ENCODE peak calls at places on chromosomes 12 and 14, in ten cellular contexts. Y is HepG2, X is H1, N is tibial nerve, P is stomach, I is transverse colon, C is GM12878, G is suprapubic skin, W is ovary, F is SK-N-SH. Q is an unnamed sample.

GRCh38 chr12:88931598-88931997 is 351.3 kb upstream of the KITLG start:
- DNase-seq in W (no peak), Y (peak; percentile 78), I (no peak), N (no peak), C (no peak), F (peak; percentile 4), G (no peak), P (no peak), X (no peak), Q (no peak)

GRCh38 chr12:5577239-5577638 is 145.3 kb downstream of the NTF3 start:
- DNase-seq in W (no peak), X (no peak), G (no peak), N (no peak), F (no peak), I (peak; percentile 27), P (no peak), C (no peak), Y (no peak), Q (no peak)

GRCh38 chr12:67921286-67921685 is 68.0 kb upstream of the IFNG-AS1 start:
- DNase-seq in X (no peak), I (no peak), N (no peak), W (no peak), G (no peak), P (no peak), C (no peak), Y (no peak), F (no peak), Q (no peak)

GRCh38 chr12:130115646-130116045 is 46.6 kb upstream of the FZD10 start:
- DNase-seq in C (no peak), X (no peak), W (no peak), G (no peak), P (no peak), N (no peak), F (no peak), I (no peak), Y (no peak), Q (no peak)

GRCh38 chr12:2925322-2925995 is 33.7 kb upstream of the TEAD4 start:
- DNase-seq in G (no peak), W (no peak), F (no peak), P (no peak), I (no peak), X (no peak), N (no peak), C (no peak), Y (no peak), Q (no peak)

GRCh38 chr14:92573761-92574498 is 60.3 kb downstream of the RIN3 start:
- DNase-seq in W (no peak), P (no peak), N (no peak), Y (no peak), I (no peak), G (no peak), C (no peak), X (no peak), F (no peak), Q (no peak)

GRCh38 chr12:45407188-45407850 is 191.4 kb downstream of the ANO6 start:
- DNase-seq in G (no peak), F (no peak), I (no peak), C (no peak), N (no peak), W (no peak), Y (no peak), P (peak; percentile 29), X (no peak), Q (no peak)

GRCh38 chr12:110921262-110921661 is 883 bp upstream of the MYL2 start:
- DNase-seq in I (no peak), C (no peak), X (no peak), G (no peak), F (no peak), P (no peak), W (no peak), N (no peak), Y (no peak), Q (no peak)

GRCh38 chr12:47742253-47742825 is 16.3 kb downstream of the RAPGEF3 start:
- DNase-seq in C (no peak), X (no peak), F (peak; percentile 72), N (no peak), Y (peak; percentile 19), G (no peak), P (peak; percentile 70), W (peak; percentile 68), I (peak; percentile 79), Q (peak; percentile 70)

GRCh38 chr12:55815473-55815872 is 2.1 kb downstream of the SARNP start:
- DNase-seq in F (no peak), Y (no peak), G (no peak), X (no peak), W (no peak), P (no peak), I (no peak), N (no peak), C (no peak), Q (no peak)

GRCh38 chr12:55816876-55817351 is 610 bp downstream of the SARNP start:
- DNase-seq in W (no peak), Y (no peak), G (no peak), P (no peak), N (no peak), I (no peak), X (no peak), C (no peak), F (peak; percentile 44), Q (no peak)

GRCh38 chr12:55809274-55809673 is 8.2 kb downstream of the SARNP start:
- DNase-seq in X (no peak), G (no peak), C (no peak), P (no peak), F (no peak), W (no peak), Y (no peak), I (no peak), N (no peak), Q (no peak)

GRCh38 chr12:55814257-55814656 is 3.3 kb downstream of the SARNP start:
- DNase-seq in C (no peak), F (no peak), W (no peak), X (no peak), N (no peak), G (no peak), P (no peak), I (no peak), Y (no peak), Q (no peak)

GRCh38 chr12:55812088-55812487 is 5.4 kb downstream of the SARNP start:
- DNase-seq in Y (no peak), X (no peak), C (no peak), F (no peak), W (no peak), N (no peak), I (no peak), G (no peak), P (no peak), Q (no peak)
- H3K4me1 ChIP-seq in Y (peaks cover 46% of the 10 kb centered on the region), X (peaks cover 3% of the 10 kb centered on the region), C (peaks cover 5% of the 10 kb centered on the region), F (peaks cover 8% of the 10 kb centered on the region), W (peaks cover 4% of the 10 kb centered on the region), N (peaks cover 5% of the 10 kb centered on the region), I (peaks cover 17% of the 10 kb centered on the region), G (peaks cover 34% of the 10 kb centered on the region), P (peaks cover 69% of the 10 kb centered on the region), Q (peaks cover 45% of the 10 kb centered on the region)

GRCh38 chr14:98858158-98858557 is 413.8 kb downstream of the BCL11B start:
- DNase-seq in W (no peak), P (no peak), X (no peak), Y (no peak), C (no peak), I (no peak), F (no peak), N (no peak), G (peak; percentile 66), Q (no peak)

GRCh38 chr14:98847520-98848468 is 424.2 kb downstream of the BCL11B start:
- DNase-seq in Y (peak; percentile 15), C (no peak), P (no peak), G (no peak), I (no peak), N (no peak), W (no peak), X (no peak), F (no peak), Q (no peak)

GRCh38 chr14:98858561-98858960 is 413.4 kb downstream of the BCL11B start:
- DNase-seq in N (no peak), I (no peak), Y (no peak), W (no peak), X (no peak), C (no peak), G (peak; percentile 56), P (no peak), F (no peak), Q (no peak)

GRCh38 chr14:98855926-98856325 is 416.1 kb downstream of the BCL11B start:
- DNase-seq in F (no peak), G (peak; percentile 50), Y (no peak), P (no peak), X (no peak), N (no peak), W (no peak), C (no peak), I (no peak), Q (no peak)

GRCh38 chr14:98853063-98853729 is 418.8 kb downstream of the BCL11B start:
- DNase-seq in Y (no peak), I (no peak), N (no peak), X (no peak), W (no peak), P (no peak), G (peak; percentile 34), F (no peak), C (no peak), Q (no peak)
- H3K27me3 ChIP-seq in Y (peaks cover 3% of the 10 kb centered on the region), I (no peaks in the 10 kb centered on the region), N (no peaks in the 10 kb centered on the region), X (no peaks in the 10 kb centered on the region), W (no peaks in the 10 kb centered on the region), P (peaks cover 18% of the 10 kb centered on the region), G (peaks cover under 1% of the 10 kb centered on the region), F (peaks cover 12% of the 10 kb centered on the region), C (no peaks in the 10 kb centered on the region), Q (no peaks in the 10 kb centered on the region)

GRCh38 chr12:22321620-22322019 is 12.9 kb downstream of the ST8SIA1 start:
- DNase-seq in F (no peak), N (no peak), P (no peak), W (no peak), X (no peak), C (no peak), I (no peak), Y (no peak), G (no peak), Q (no peak)
- TF ChIP-seq EP300 in F (no peak), N (no peak), P (no peak), W (no peak), X (no peak), C (no peak), I (no peak), Y (no peak), G (no peak), Q (no peak)

DNA sequence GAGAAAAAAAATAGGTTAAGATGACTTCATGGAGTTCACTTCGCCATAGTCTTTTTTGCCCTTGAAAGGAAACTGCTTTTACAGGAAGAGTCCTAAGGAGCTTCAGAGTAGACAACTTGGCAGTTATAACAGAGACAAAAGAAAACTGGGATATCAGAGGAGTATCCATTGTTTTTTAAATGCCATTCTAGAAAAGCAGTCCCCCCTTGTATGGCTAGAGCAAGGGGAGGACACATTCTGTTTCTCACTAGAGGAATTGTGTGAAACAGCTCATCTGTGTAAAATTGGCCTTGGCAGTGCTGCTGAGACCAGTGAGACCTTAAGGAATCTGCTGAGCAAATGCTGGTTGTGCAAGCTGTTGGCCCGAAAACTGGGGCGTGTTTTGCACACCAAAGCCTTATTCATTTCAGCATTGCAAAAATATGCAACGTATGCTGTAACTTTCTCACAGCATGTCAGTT is 128.0 kb downstream of the GPR135 start:
- DNase-seq in C (no peak), I (peak; percentile 48), Y (no peak), F (no peak), X (no peak), N (peak; percentile 29), G (peak; percentile 84), P (peak; percentile 29), W (peak; percentile 41), Q (no peak)
- H3K4me1 ChIP-seq in C (no peaks in the 10 kb centered on the region), I (peaks cover 16% of the 10 kb centered on the region), Y (peaks cover 16% of the 10 kb centered on the region), F (peaks cover 20% of the 10 kb centered on the region), X (no peaks in the 10 kb centered on the region), N (peaks cover 20% of the 10 kb centered on the region), G (peaks cover 56% of the 10 kb centered on the region), P (peaks cover 51% of the 10 kb centered on the region), W (peaks cover 15% of the 10 kb centered on the region), Q (peaks cover 38% of the 10 kb centered on the region)

GRCh38 chr14:77498984-77499527 is 440 bp upstream of the ISM2 start:
- DNase-seq in P (peak; percentile 22), F (no peak), Y (peak; percentile 35), X (no peak), G (no peak), I (no peak), C (no peak), W (no peak), N (no peak), Q (no peak)
- H3K27me3 ChIP-seq in P (peaks cover 55% of the 10 kb centered on the region), F (no peaks in the 10 kb centered on the region), Y (no peaks in the 10 kb centered on the region), X (peaks cover 37% of the 10 kb centered on the region), G (peaks cover 26% of the 10 kb centered on the region), I (peaks cover 39% of the 10 kb centered on the region), C (peaks cover 8% of the 10 kb centered on the region), W (no peaks in the 10 kb centered on the region), N (no peaks in the 10 kb centered on the region), Q (peaks cover 23% of the 10 kb centered on the region)

Q was measured in upper lobe of left lung.